ENCODE peak calls at places on chromosomes 7 and 10, in five cellular contexts. T, S, J, Y and P are unnamed samples.

GRCh38 chr10:77531441-77532001 is 106.1 kb downstream of the KCNMA1 start:
- DNase-seq in T (no peak), S (peak; percentile 82), J (no peak), Y (peak; percentile 52), P (peak; percentile 45)

GRCh38 chr10:112946649-112947048 is 3.4 kb upstream of the TCF7L2 start:
- DNase-seq in T (peak; percentile 26), S (no peak), J (peak; percentile 35), Y (peak; percentile 18), P (peak; percentile 43)

GRCh38 chr7:42947531-42947930 is 15.4 kb downstream of the MRPL32 start:
- DNase-seq in T (no peak), S (no peak), J (no peak), Y (no peak), P (no peak)

GRCh38 chr7:50334341-50334994 is 30.0 kb downstream of the IKZF1 start:
- DNase-seq in T (no peak), S (no peak), J (no peak), Y (no peak), P (no peak)

GRCh38 chr10:96456296-96456840 is 57.4 kb downstream of the TLL2 start:
- DNase-seq in T (no peak), S (no peak), J (no peak), Y (no peak), P (no peak)

GRCh38 chr7:90188281-90188680 is 23.3 kb upstream of the STEAP2 start:
- DNase-seq in T (no peak), S (peak; percentile 59), J (no peak), Y (no peak), P (no peak)

GRCh38 chr10:36534471-36535002 is 590.9 kb upstream of the ANKRD30A start:
- DNase-seq in T (no peak), S (peak; percentile 40), J (no peak), Y (no peak), P (no peak)

GRCh38 chr10:90481326-90481923 is 376.4 kb downstream of the HTR7 start:
- DNase-seq in T (no peak), S (no peak), J (no peak), Y (no peak), P (no peak)

GRCh38 chr10:45464958-45465567 is 91.0 kb downstream of the ALOX5 start:
- DNase-seq in T (peak; percentile 65), S (peak; percentile 62), J (peak; percentile 69), Y (peak; percentile 75), P (peak; percentile 72)

GRCh38 chr10:125844673-125845300 is 21.4 kb downstream of the BCCIP start:
- DNase-seq in T (no peak), S (no peak), J (peak; percentile 30), Y (no peak), P (no peak)

GRCh38 chr10:124521429-124521871 is 59.8 kb downstream of the LHPP start:
- DNase-seq in T (no peak), S (no peak), J (no peak), Y (peak; percentile 82), P (no peak)

GRCh38 chr10:55358539-55358938 is 557.5 kb upstream of the PCDH15 start:
- DNase-seq in T (no peak), S (no peak), J (no peak), Y (no peak), P (no peak)

GRCh38 chr10:120098242-120098930 is 205.9 kb downstream of the SEC23IP start:
- DNase-seq in T (peak; percentile 23), S (no peak), J (no peak), Y (no peak), P (no peak)

GRCh38 chr7:2030475-2031456 is 202.0 kb downstream of the MAD1L1 start:
- DNase-seq in T (no peak), S (no peak), J (no peak), Y (peak; percentile 7), P (no peak)

GRCh38 chr10:29595636-29596225 is 39.0 kb downstream of the SVIL start:
- DNase-seq in T (no peak), S (no peak), J (no peak), Y (peak; percentile 45), P (no peak)

GRCh38 chr7:82805527-82805960 is 357.1 kb downstream of the PCLO start:
- DNase-seq in T (no peak), S (peak; percentile 71), J (no peak), Y (no peak), P (no peak)

GRCh38 chr7:140200102-140200989 is 23.6 kb upstream of the KDM7A start:
- DNase-seq in T (peak; percentile 53), S (peak; percentile 81), J (no peak), Y (peak; percentile 37), P (peak; percentile 40)

GRCh38 chr7:112207106-112207592 is 654 bp downstream of the ZNF277 start:
- DNase-seq in T (no peak), S (no peak), J (no peak), Y (no peak), P (no peak)

GRCh38 chr10:20714518-20714917 is 182.6 kb downstream of the NEBL start:
- DNase-seq in T (no peak), S (no peak), J (no peak), Y (no peak), P (no peak)

GRCh38 chr10:17599089-17599488 is 18.1 kb downstream of the HACD1 start:
- DNase-seq in T (no peak), S (peak; percentile 40), J (no peak), Y (no peak), P (no peak)

GRCh38 chr7:103988468-103989199 is 824 bp downstream of the RELN start:
- DNase-seq in T (no peak), S (peak; percentile 2), J (no peak), Y (no peak), P (no peak)

GRCh38 chr10:89078729-89079672 is 88.4 kb downstream of the FAS start:
- DNase-seq in T (no peak), S (no peak), J (no peak), Y (no peak), P (no peak)

GRCh38 chr7:157773361-157773760 is 436.6 kb downstream of the DNAJB6 start:
- DNase-seq in T (no peak), S (no peak), J (no peak), Y (no peak), P (no peak)

GRCh38 chr7:104207348-104207730 is 474 bp downstream of the ORC5 start:
- DNase-seq in T (no peak), S (peak; percentile 14), J (no peak), Y (no peak), P (no peak)

GRCh38 chr7:158351481-158351880 is 236.1 kb downstream of the PTPRN2 start:
- DNase-seq in T (no peak), S (no peak), J (no peak), Y (no peak), P (no peak)

GRCh38 chr10:97755718-97756117 is 16.1 kb downstream of the SFRP5 start:
- DNase-seq in T (no peak), S (no peak), J (no peak), Y (no peak), P (no peak)

GRCh38 chr10:27542324-27542723 is 38.2 kb downstream of the RAB18 start:
- DNase-seq in T (no peak), S (no peak), J (no peak), Y (no peak), P (no peak)

GRCh38 chr10:124724279-124725027 is 19.7 kb downstream of the FAM53B start:
- DNase-seq in T (no peak), S (no peak), J (peak; percentile 13), Y (no peak), P (no peak)

GRCh38 chr10:55263327-55263726 is 462.3 kb upstream of the PCDH15 start:
- DNase-seq in T (no peak), S (no peak), J (no peak), Y (no peak), P (no peak)

GRCh38 chr7:102925962-102926825 is 13.4 kb downstream of the LRRC17 start:
- DNase-seq in T (no peak), S (no peak), J (no peak), Y (no peak), P (no peak)

GRCh38 chr7:105719395-105719794 is 138.1 kb upstream of the EFCAB10 start:
- DNase-seq in T (no peak), S (no peak), J (no peak), Y (no peak), P (peak; percentile 35)

GRCh38 chr10:87541114-87541513 is 36.4 kb downstream of the MINPP1 start:
- DNase-seq in T (no peak), S (peak; percentile 21), J (no peak), Y (no peak), P (no peak)

GRCh38 chr10:76306859-76307258 is 875.4 kb downstream of the LRMDA start:
- DNase-seq in T (no peak), S (no peak), J (no peak), Y (no peak), P (no peak)

GRCh38 chr10:11204355-11204879 is 186.7 kb downstream of the CELF2 start:
- DNase-seq in T (no peak), S (no peak), J (no peak), Y (no peak), P (no peak)

GRCh38 chr10:100868391-100868790 is 44.4 kb upstream of the SLF2 start:
- DNase-seq in T (no peak), S (no peak), J (no peak), Y (no peak), P (no peak)

GRCh38 chr10:100866010-100866409 is 46.8 kb upstream of the SLF2 start:
- DNase-seq in T (no peak), S (no peak), J (no peak), Y (no peak), P (no peak)

GRCh38 chr10:100867564-100867963 is 45.2 kb upstream of the SLF2 start:
- DNase-seq in T (no peak), S (no peak), J (no peak), Y (no peak), P (no peak)

GRCh38 chr10:100864981-100865380 is 47.8 kb upstream of the SLF2 start:
- DNase-seq in T (no peak), S (no peak), J (no peak), Y (no peak), P (no peak)

GRCh38 chr10:100866575-100867098 is 46.1 kb upstream of the SLF2 start:
- DNase-seq in T (no peak), S (no peak), J (no peak), Y (no peak), P (no peak)
- H3K4me3 ChIP-seq in T (no peak overlapping the region), S (no peak overlapping the region), J (no peak overlapping the region), Y (no peak overlapping the region), P (no peak overlapping the region)

GRCh38 chr7:121267612-121268011 is 61.2 kb upstream of the WNT16 start:
- DNase-seq in T (no peak), S (no peak), J (no peak), Y (no peak), P (no peak)
- H3K27ac ChIP-seq in T (no peak overlapping the region), S (no peak overlapping the region), J (no peak overlapping the region), Y (no peak overlapping the region), P (no peak overlapping the region)

GRCh38 chr7:36905836-36906235 is 181.5 kb upstream of the AOAH start:
- DNase-seq in T (no peak), S (no peak), J (no peak), Y (no peak), P (no peak)
- H3K4me3 ChIP-seq in T (no peak overlapping the region), S (no peak overlapping the region), J (no peak overlapping the region), Y (no peak overlapping the region), P (no peak overlapping the region)

GRCh38 chr10:133285217-133285616 is 8.5 kb upstream of the ADAM8 start:
- DNase-seq in T (no peak), S (no peak), J (no peak), Y (no peak), P (no peak)

GRCh38 chr10:133286366-133286765 is 9.7 kb upstream of the ADAM8 start:
- DNase-seq in T (no peak), S (no peak), J (no peak), Y (no peak), P (no peak)

GRCh38 chr10:133281628-133282372 is 5.1 kb upstream of the ADAM8 start:
- DNase-seq in T (no peak), S (no peak), J (no peak), Y (no peak), P (no peak)

GRCh38 chr10:133282846-133283390 is 6.2 kb upstream of the ADAM8 start:
- DNase-seq in T (no peak), S (no peak), J (no peak), Y (no peak), P (no peak)

GRCh38 chr10:133283931-133284330 is 7.3 kb upstream of the ADAM8 start:
- DNase-seq in T (no peak), S (no peak), J (no peak), Y (no peak), P (no peak)
- H3K27ac ChIP-seq in T (no peak overlapping the region), S (no peak overlapping the region), J (no peak overlapping the region), Y (no peak overlapping the region), P (no peak overlapping the region)